ENCODE peak calls at places on chromosome 11, in ten cellular contexts. J is right cardiac atrium, L is NT2/D1, G is tibial nerve, N is mucosa of descending colon, E is A549, B is spleen, D is neuronal stem cell, U is right atrium auricular region, C is mesendoderm. R is an unnamed sample.

GRCh38 chr11:92259861-92260260 is 35.2 kb downstream of the FAT3 start:
- DNase-seq in J (no peak), L (no peak), G (no peak), N (no peak), E (no peak), B (no peak), D (no peak), U (no peak), C (no peak), R (no peak)

GRCh38 chr11:69076129-69076791 is 27.5 kb downstream of the TPCN2 start:
- DNase-seq in J (no peak), L (no peak), G (no peak), N (no peak), E (no peak), B (no peak), D (no peak), U (no peak), C (no peak), R (no peak)

GRCh38 chr11:41245184-41245583 is 214.3 kb downstream of the LRRC4C start:
- DNase-seq in J (peak; percentile 33), L (no peak), G (no peak), N (no peak), E (no peak), B (peak; percentile 58), D (no peak), U (no peak), C (no peak), R (no peak)

GRCh38 chr11:120828847-120829246 is 195.1 kb upstream of the TBCEL start:
- DNase-seq in J (no peak), L (no peak), G (no peak), N (no peak), E (no peak), B (peak; percentile 47), D (no peak), U (no peak), C (no peak), R (no peak)

GRCh38 chr11:75633409-75634011 is 35.3 kb downstream of the MAP6 start:
- DNase-seq in J (no peak), L (no peak), G (no peak), N (no peak), E (no peak), B (no peak), D (no peak), U (no peak), C (peak; percentile 42), R (no peak)

GRCh38 chr11:131687291-131688055 is 317.1 kb downstream of the NTM start:
- DNase-seq in J (peak; percentile 44), L (no peak), G (no peak), N (no peak), E (no peak), B (no peak), D (no peak), U (no peak), C (no peak), R (no peak)

GRCh38 chr11:90243534-90243933 is 20.7 kb upstream of the CHORDC1 start:
- DNase-seq in J (no peak), L (no peak), G (no peak), N (no peak), E (no peak), B (no peak), D (no peak), U (no peak), C (peak; percentile 20), R (no peak)

GRCh38 chr11:133082851-133083488 is 449.3 kb downstream of the OPCML start:
- DNase-seq in J (peak; percentile 88), L (no peak), G (no peak), N (peak; percentile 61), E (peak; percentile 27), B (peak; percentile 87), D (peak; percentile 74), U (no peak), C (peak; percentile 74), R (peak; percentile 76)

GRCh38 chr11:82718307-82718706 is 15.4 kb downstream of the FAM181B start:
- DNase-seq in J (no peak), L (no peak), G (no peak), N (peak; percentile 46), E (peak; percentile 42), B (no peak), D (peak; percentile 57), U (no peak), C (peak; percentile 63), R (no peak)

GRCh38 chr11:79438631-79439429 is 2.0 kb downstream of the TENM4 start:
- DNase-seq in J (peak; percentile 50), L (no peak), G (peak; percentile 14), N (peak; percentile 17), E (no peak), B (no peak), D (peak; percentile 17), U (no peak), C (peak; percentile 75), R (no peak)

GRCh38 chr11:30895046-30895445 is 308.9 kb upstream of the MPPED2 start:
- DNase-seq in J (no peak), L (no peak), G (no peak), N (no peak), E (no peak), B (no peak), D (no peak), U (no peak), C (no peak), R (no peak)

GRCh38 chr11:14645247-14645912 is 1.8 kb downstream of the PDE3B start:
- DNase-seq in J (no peak), L (no peak), G (no peak), N (no peak), E (no peak), B (no peak), D (no peak), U (no peak), C (no peak), R (no peak)

GRCh38 chr11:133936136-133936535 is 20.6 kb downstream of the IGSF9B start:
- DNase-seq in J (no peak), L (no peak), G (no peak), N (no peak), E (no peak), B (no peak), D (no peak), U (no peak), C (no peak), R (no peak)

GRCh38 chr11:789951-790350 is at the start of gene CEND1:
- DNase-seq in J (no peak), L (no peak), G (no peak), N (peak; percentile 35), E (peak; percentile 57), B (no peak), D (peak; percentile 51), U (no peak), C (no peak), R (no peak)

GRCh38 chr11:6646631-6647281 is 8.9 kb downstream of the DCHS1 start:
- DNase-seq in J (peak; percentile 78), L (no peak), G (no peak), N (peak; percentile 34), E (no peak), B (peak; percentile 88), D (no peak), U (peak; percentile 61), C (no peak), R (no peak)
- H3K4me3 ChIP-seq in J (no peak overlapping the region), L (no peak overlapping the region), G (no peak overlapping the region), N (no peak overlapping the region), E (no peak overlapping the region), B (no peak overlapping the region), D (no peak overlapping the region), U (peak overlapping the region; percentile 3), C (no peak overlapping the region), R (no peak overlapping the region)

DNA sequence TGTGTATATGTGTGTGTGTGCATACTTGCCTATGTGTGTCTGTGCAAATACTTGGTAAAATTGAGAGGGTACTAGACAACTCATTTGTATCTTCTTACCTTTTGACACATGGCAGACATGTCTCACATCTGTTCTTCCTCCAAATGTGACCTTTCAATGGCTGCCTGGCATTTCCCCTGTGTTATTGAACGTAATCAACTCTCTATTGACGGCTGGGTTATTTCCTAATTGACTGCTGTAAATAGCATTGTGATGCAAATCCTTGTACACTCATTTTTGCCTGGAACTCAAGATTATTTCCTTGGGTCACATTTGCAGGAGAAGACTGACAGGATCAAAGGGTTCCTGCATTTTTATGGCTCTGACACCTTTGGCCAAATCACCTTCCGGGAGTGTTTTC is 37.4 kb downstream of the KCNQ1 start:
- DNase-seq in J (no peak), L (no peak), G (no peak), N (no peak), E (no peak), B (no peak), D (no peak), U (no peak), C (no peak), R (no peak)
- H3K4me1 ChIP-seq in J (peaks cover 4% of the 10 kb centered on the region), L (no peaks in the 10 kb centered on the region), G (no peaks in the 10 kb centered on the region), N (no peaks in the 10 kb centered on the region), E (no peaks in the 10 kb centered on the region), B (peaks cover 8% of the 10 kb centered on the region), D (no peaks in the 10 kb centered on the region), U (peaks cover 32% of the 10 kb centered on the region), C (no peaks in the 10 kb centered on the region), R (peaks cover 11% of the 10 kb centered on the region)

GRCh38 chr11:111735262-111736116 is 30.7 kb downstream of the PPP2R1B start:
- DNase-seq in J (peak; percentile 90), L (peak; percentile 27), G (peak; percentile 62), N (peak; percentile 61), E (peak; percentile 56), B (peak; percentile 67), D (no peak), U (peak; percentile 93), C (peak; percentile 65), R (no peak)

GRCh38 chr11:111736191-111736590 is 30.0 kb downstream of the PPP2R1B start:
- DNase-seq in J (no peak), L (no peak), G (no peak), N (no peak), E (no peak), B (peak; percentile 61), D (no peak), U (no peak), C (no peak), R (no peak)

GRCh38 chr11:111737877-111738205 is 28.3 kb downstream of the PPP2R1B start:
- DNase-seq in J (no peak), L (no peak), G (no peak), N (no peak), E (no peak), B (no peak), D (no peak), U (no peak), C (no peak), R (no peak)

GRCh38 chr11:111737180-111737876 is 28.9 kb downstream of the PPP2R1B start:
- DNase-seq in J (no peak), L (no peak), G (no peak), N (no peak), E (no peak), B (peak; percentile 73), D (no peak), U (no peak), C (no peak), R (no peak)

DNA sequence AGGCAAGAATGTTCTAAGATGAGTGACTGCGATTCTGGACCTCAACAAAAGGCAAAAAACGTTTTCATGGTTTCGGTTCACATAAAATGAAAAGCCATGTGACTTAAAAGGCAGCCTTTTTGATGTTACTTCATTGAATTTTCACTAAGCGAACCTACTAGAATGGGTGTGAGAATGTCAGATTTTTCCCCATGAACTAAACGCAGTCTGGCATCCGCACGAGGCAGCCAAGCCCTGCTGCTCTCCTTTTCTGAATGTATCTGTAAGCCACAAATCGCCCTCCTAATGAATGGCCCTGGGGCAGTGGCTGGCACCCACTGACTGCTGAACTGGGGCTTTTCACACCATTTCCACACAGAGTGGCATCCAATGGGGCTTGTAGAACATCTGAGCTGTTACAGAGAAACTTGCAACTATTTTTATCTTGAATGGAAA is 29.6 kb downstream of the PPP2R1B start:
- DNase-seq in J (no peak), L (no peak), G (no peak), N (no peak), E (no peak), B (no peak), D (no peak), U (no peak), C (no peak), R (no peak)
- H3K4me3 ChIP-seq in J (no peak overlapping the region), L (no peak overlapping the region), G (no peak overlapping the region), N (no peak overlapping the region), E (no peak overlapping the region), B (no peak overlapping the region), D (no peak overlapping the region), U (no peak overlapping the region), C (no peak overlapping the region), R (no peak overlapping the region)

GRCh38 chr11:114084414-114084813 is 24.9 kb downstream of the ZBTB16 start:
- DNase-seq in J (no peak), L (no peak), G (no peak), N (no peak), E (no peak), B (no peak), D (no peak), U (no peak), C (no peak), R (no peak)
- H3K4me1 ChIP-seq in J (peaks cover 74% of the 10 kb centered on the region), L (no peaks in the 10 kb centered on the region), G (peaks cover 99% of the 10 kb centered on the region), N (peaks cover 48% of the 10 kb centered on the region), E (peaks cover 3% of the 10 kb centered on the region), B (peaks cover 95% of the 10 kb centered on the region), D (peaks cover 13% of the 10 kb centered on the region), U (peaks cover 100% of the 10 kb centered on the region), C (no peaks in the 10 kb centered on the region), R (peaks cover 100% of the 10 kb centered on the region)

R was measured in lower lobe of right lung.